ENCODE peak calls at places on chromosomes 3 and 15, in four cellular contexts. U, G, H and W are unnamed samples.

GRCh38 chr15:78006567-78007205 is 70.8 kb downstream of the TBC1D2B start:
- DNase-seq in U (peak), G (peak), H (no peak), W (no peak)

GRCh38 chr3:166498439-166498838 is 661.2 kb upstream of the BCHE start:
- DNase-seq in U (no peak), G (no peak), H (no peak), W (no peak)

GRCh38 chr3:106126836-106127235 is 258.0 kb upstream of the CBLB start:
- DNase-seq in U (no peak), G (no peak), H (no peak), W (no peak)

GRCh38 chr3:128503164-128503651 is 10.2 kb upstream of the GATA2 start:
- DNase-seq in U (no peak), G (no peak), H (no peak), W (no peak)

GRCh38 chr3:63193647-63194046 is 84.5 kb upstream of the SYNPR start:
- DNase-seq in U (no peak), G (no peak), H (peak), W (peak)

GRCh38 chr3:128282392-128283196 is 129.3 kb downstream of the EEFSEC start:
- DNase-seq in U (peak), G (peak), H (peak), W (peak)

GRCh38 chr15:93152264-93152884 is 63.4 kb upstream of the RGMA start:
- DNase-seq in U (no peak), G (no peak), H (no peak), W (no peak)

GRCh38 chr3:127151992-127152391 is 40.9 kb upstream of the PRR23E start:
- DNase-seq in U (no peak), G (no peak), H (no peak), W (no peak)

GRCh38 chr3:99947356-99947755 is 129.7 kb downstream of the CMSS1 start:
- DNase-seq in U (no peak), G (no peak), H (no peak), W (no peak)

GRCh38 chr3:37768107-37768809 is 93.4 kb upstream of the CTDSPL start:
- DNase-seq in U (no peak), G (no peak), H (peak), W (no peak)

GRCh38 chr3:194586839-194587238 is 46.4 kb downstream of the TMEM44 start:
- DNase-seq in U (no peak), G (no peak), H (no peak), W (no peak)

GRCh38 chr15:89104172-89104564 is 15.9 kb downstream of the ABHD2 start:
- DNase-seq in U (peak), G (no peak), H (no peak), W (no peak)

GRCh38 chr15:56869573-56869972 is 48.9 kb upstream of the TCF12 start:
- DNase-seq in U (peak), G (peak), H (peak), W (peak)

GRCh38 chr15:89807689-89808088 is 7.0 kb downstream of the ANPEP start:
- DNase-seq in U (no peak), G (no peak), H (no peak), W (no peak)

GRCh38 chr3:48402907-48403306 is 27.0 kb downstream of the PLXNB1 start:
- DNase-seq in U (peak), G (no peak), H (no peak), W (no peak)

GRCh38 chr3:129626744-129627349 is 20.4 kb upstream of the PLXND1 start:
- DNase-seq in U (peak), G (peak), H (peak), W (peak)

GRCh38 chr3:84974347-84974746 is 15.6 kb downstream of the CADM2 start:
- DNase-seq in U (no peak), G (no peak), H (no peak), W (no peak)

GRCh38 chr3:173397161-173398110 is at the start of gene NLGN1:
- DNase-seq in U (peak), G (peak), H (peak), W (peak)

GRCh38 chr15:56913241-56913640 is 5.2 kb upstream of the TCF12 start:
- DNase-seq in U (no peak), G (no peak), H (no peak), W (no peak)

GRCh38 chr15:94607176-94607654 is 375.9 kb downstream of the MCTP2 start:
- DNase-seq in U (no peak), G (peak), H (no peak), W (peak)

GRCh38 chr15:25391971-25392733 is 46.7 kb downstream of the UBE3A start:
- DNase-seq in U (no peak), G (no peak), H (no peak), W (no peak)

GRCh38 chr15:89003865-89004725 is 84.2 kb upstream of the ABHD2 start:
- DNase-seq in U (no peak), G (no peak), H (no peak), W (peak)

GRCh38 chr3:115518100-115518852 is 105.0 kb upstream of the GAP43 start:
- DNase-seq in U (peak), G (no peak), H (no peak), W (no peak)

GRCh38 chr3:196631655-196632032 is 7.8 kb upstream of the NRROS start:
- DNase-seq in U (no peak), G (no peak), H (no peak), W (no peak)

GRCh38 chr3:66138336-66139234 is 82.2 kb upstream of the SLC25A26 start:
- DNase-seq in U (no peak), G (peak), H (peak), W (peak)

GRCh38 chr15:50181206-50181982 is 602 bp upstream of the SLC27A2 start:
- DNase-seq in U (no peak), G (no peak), H (no peak), W (no peak)

GRCh38 chr3:186400026-186400425 is 38.0 kb upstream of the DGKG start:
- DNase-seq in U (no peak), G (no peak), H (no peak), W (no peak)

GRCh38 chr15:35912196-35912595 is 366.2 kb upstream of the DPH6 start:
- DNase-seq in U (no peak), G (no peak), H (no peak), W (peak)